ENCODE peak calls at places on chromosomes 6 and 20, in four cellular contexts. One of them, this sample, is unnamed.

GRCh38 chr20:43558412-43559146 is at the start of gene SGK2:
- DNase-seq in substantia nigra: no peak
- DNase-seq in ELR: peak
- DNase-seq in H9: no peak
- DNase-seq in this sample: peak

GRCh38 chr6:33192671-33193602 is 670 bp upstream of the COL11A2 start:
- DNase-seq in H9: no peak
- DNase-seq in ELR: no peak
- DNase-seq in substantia nigra: peak
- DNase-seq in this sample: no peak

GRCh38 chr6:56594699-56595098 is 48.0 kb downstream of the DST start:
- DNase-seq in H9: no peak
- DNase-seq in ELR: no peak
- DNase-seq in substantia nigra: no peak
- DNase-seq in this sample: no peak

GRCh38 chr6:108875161-108875555 is 26.9 kb downstream of the ARMC2 start:
- DNase-seq in H9: no peak
- DNase-seq in ELR: no peak
- DNase-seq in substantia nigra: no peak
- DNase-seq in this sample: no peak

GRCh38 chr6:22333802-22334201 is 37.0 kb upstream of the PRL start:
- DNase-seq in ELR: no peak
- DNase-seq in H9: no peak
- DNase-seq in substantia nigra: no peak
- DNase-seq in this sample: peak

GRCh38 chr6:12083763-12084162 is 71.7 kb downstream of the HIVEP1 start:
- DNase-seq in ELR: no peak
- DNase-seq in H9: no peak
- DNase-seq in substantia nigra: no peak
- DNase-seq in this sample: peak

GRCh38 chr6:170292111-170292777 is 1.4 kb upstream of the DLL1 start:
- DNase-seq in H9: no peak
- DNase-seq in substantia nigra: no peak
- DNase-seq in ELR: no peak
- DNase-seq in this sample: no peak

GRCh38 chr6:170222498-170223471 is 68.1 kb downstream of the DLL1 start:
- DNase-seq in substantia nigra: no peak
- DNase-seq in ELR: no peak
- DNase-seq in H9: no peak
- DNase-seq in this sample: no peak

GRCh38 chr6:103000686-103001085 is 1607.2 kb downstream of the GRIK2 start:
- DNase-seq in ELR: peak
- DNase-seq in H9: no peak
- DNase-seq in substantia nigra: no peak
- DNase-seq in this sample: no peak

GRCh38 chr20:11850901-11851300 is 66.8 kb upstream of the BTBD3 start:
- DNase-seq in substantia nigra: no peak
- DNase-seq in H9: no peak
- DNase-seq in ELR: peak
- DNase-seq in this sample: peak

GRCh38 chr6:22752522-22752921 is 183.2 kb downstream of the HDGFL1 start:
- DNase-seq in H9: no peak
- DNase-seq in substantia nigra: no peak
- DNase-seq in ELR: no peak
- DNase-seq in this sample: no peak

GRCh38 chr20:42192321-42192720 is 574.1 kb upstream of the CHD6 start:
- DNase-seq in H9: no peak
- DNase-seq in substantia nigra: no peak
- DNase-seq in ELR: no peak
- DNase-seq in this sample: no peak

GRCh38 chr20:14700641-14700965 is 363.2 kb upstream of the FLRT3 start:
- DNase-seq in ELR: peak
- DNase-seq in H9: no peak
- DNase-seq in substantia nigra: no peak
- DNase-seq in this sample: peak

GRCh38 chr6:151635741-151636140 is 141.9 kb downstream of the CCDC170 start:
- DNase-seq in H9: no peak
- DNase-seq in substantia nigra: no peak
- DNase-seq in ELR: no peak
- DNase-seq in this sample: no peak

GRCh38 chr20:32707691-32708581 is 34.2 kb upstream of the C20orf203 start:
- DNase-seq in substantia nigra: no peak
- DNase-seq in H9: no peak
- DNase-seq in ELR: peak
- DNase-seq in this sample: peak

GRCh38 chr6:56370591-56371198 is 123.3 kb upstream of the COL21A1 start:
- DNase-seq in H9: no peak
- DNase-seq in substantia nigra: no peak
- DNase-seq in ELR: peak
- DNase-seq in this sample: peak

GRCh38 chr6:125294925-125295324 is 6.8 kb downstream of the HDDC2 start:
- DNase-seq in substantia nigra: no peak
- DNase-seq in H9: no peak
- DNase-seq in ELR: no peak
- DNase-seq in this sample: no peak

GRCh38 chr6:20946037-20946436 is 411.8 kb downstream of the CDKAL1 start:
- DNase-seq in substantia nigra: no peak
- DNase-seq in H9: no peak
- DNase-seq in ELR: peak
- DNase-seq in this sample: peak

GRCh38 chr6:127904160-127904559 is 3.3 kb upstream of the THEMIS start:
- DNase-seq in substantia nigra: no peak
- DNase-seq in ELR: no peak
- DNase-seq in H9: no peak
- DNase-seq in this sample: no peak

GRCh38 chr6:134003542-134003951 is 48.9 kb downstream of the SLC2A12 start:
- DNase-seq in substantia nigra: no peak
- DNase-seq in ELR: no peak
- DNase-seq in H9: no peak
- DNase-seq in this sample: peak

GRCh38 chr20:63976980-63977391 is 2.5 kb downstream of the SAMD10 start:
- DNase-seq in ELR: no peak
- DNase-seq in H9: no peak
- DNase-seq in substantia nigra: no peak
- DNase-seq in this sample: no peak

GRCh38 chr6:169950558-169950957 is 199.1 kb downstream of the ERMARD start:
- DNase-seq in substantia nigra: no peak
- DNase-seq in H9: no peak
- DNase-seq in ELR: peak
- DNase-seq in this sample: no peak

This sample was measured in EH.